ENCODE peak calls at places on chromosomes 1 and 21, in four cellular contexts. I, A, C and W are unnamed samples. For H3K4me1 and H3K36me3, the result is how much of the 10 kb centered on the place peaks cover.

GRCh38 chr1:161985301-161985825 is 38.3 kb downstream of the OLFML2B start:
- DNase-seq in I (no peak), A (no peak), C (no peak), W (no peak)

GRCh38 chr1:79079770-79080169 is 73.2 kb upstream of the ADGRL4 start:
- DNase-seq in I (no peak), A (no peak), C (no peak), W (no peak)

GRCh38 chr1:10629091-10629815 is 154.5 kb downstream of the PEX14 start:
- DNase-seq in I (no peak), A (no peak), C (no peak), W (peak)

GRCh38 chr1:212109713-212110112 is 74.2 kb downstream of the DTL start:
- DNase-seq in I (no peak), A (no peak), C (no peak), W (no peak)

GRCh38 chr21:30257773-30258172 is 25.0 kb downstream of the KRTAP24-1 start:
- DNase-seq in I (no peak), A (no peak), C (no peak), W (no peak)

GRCh38 chr1:209583408-209583807 is at the start of gene CAMK1G:
- DNase-seq in I (no peak), A (no peak), C (no peak), W (no peak)

GRCh38 chr1:115117303-115117702 is 28.0 kb upstream of the TSPAN2 start:
- DNase-seq in I (no peak), A (no peak), C (no peak), W (no peak)

GRCh38 chr1:232570007-232570406 is 59.9 kb downstream of the SIPA1L2 start:
- DNase-seq in I (no peak), A (no peak), C (no peak), W (no peak)

GRCh38 chr1:200029624-200030074 is 2.1 kb downstream of the NR5A2 start:
- DNase-seq in I (no peak), A (no peak), C (no peak), W (no peak)

GRCh38 chr1:243917177-243917862 is 67.3 kb upstream of the AKT3 start:
- DNase-seq in I (peak), A (peak), C (peak), W (no peak)

GRCh38 chr1:200034821-200035396 is 7.4 kb downstream of the NR5A2 start:
- DNase-seq in I (no peak), A (no peak), C (no peak), W (no peak)

GRCh38 chr1:208238710-208239517 is 5.3 kb downstream of the PLXNA2 start:
- DNase-seq in I (peak), A (no peak), C (no peak), W (no peak)

GRCh38 chr1:240004086-240004749 is 87.5 kb upstream of the FMN2 start:
- DNase-seq in I (no peak), A (no peak), C (no peak), W (no peak)

GRCh38 chr1:231001892-231002291 is 23.0 kb downstream of the ARV1 start:
- DNase-seq in I (no peak), A (no peak), C (no peak), W (no peak)

GRCh38 chr1:221308534-221309511 is 429.6 kb downstream of the HLX start:
- DNase-seq in I (no peak), A (no peak), C (no peak), W (no peak)

GRCh38 chr1:203536981-203537455 is 43.1 kb downstream of the OPTC start:
- DNase-seq in I (no peak), A (no peak), C (no peak), W (no peak)

GRCh38 chr21:32572574-32573420 is 12.5 kb downstream of the TCP10L start:
- DNase-seq in I (no peak), A (no peak), C (no peak), W (no peak)

GRCh38 chr21:35106246-35106835 is 57.2 kb upstream of the RUNX1 start:
- DNase-seq in I (no peak), A (no peak), C (no peak), W (no peak)

GRCh38 chr1:205456383-205456867 is 580 bp upstream of the BLACAT1 start:
- DNase-seq in I (no peak), A (no peak), C (no peak), W (no peak)

GRCh38 chr1:167761400-167761799 is 39.6 kb downstream of the MPZL1 start:
- DNase-seq in I (no peak), A (no peak), C (no peak), W (no peak)
- H3K4me1 ChIP-seq in I (under half), A (under half), C (under half), W (under half)

DNA sequence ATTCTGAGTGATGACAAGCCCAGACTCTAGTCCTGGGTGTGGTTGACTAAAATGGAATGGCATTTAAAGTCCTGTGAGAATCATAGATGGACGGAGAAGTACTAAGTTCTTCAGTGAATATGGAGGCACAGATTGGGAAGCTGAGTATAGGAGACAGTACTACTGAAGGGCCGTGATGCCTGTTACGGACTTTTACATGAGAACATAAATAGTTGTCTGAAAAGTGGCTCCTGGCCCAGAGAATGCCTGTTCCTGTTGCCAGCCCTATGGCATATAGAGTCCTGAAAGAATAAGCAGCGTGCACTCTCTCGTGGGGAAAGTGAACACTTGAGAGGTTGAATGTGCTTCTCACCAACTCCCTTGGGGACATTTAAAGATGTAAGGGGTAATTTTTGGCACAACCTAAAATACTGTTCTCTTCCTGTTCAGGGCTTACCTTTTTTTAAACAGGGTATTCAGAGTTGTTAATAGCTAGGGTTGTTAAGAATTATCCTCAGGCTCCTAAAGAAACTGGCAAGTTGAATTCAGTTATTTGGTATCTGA is 20.4 kb downstream of the CCT8 start:
- DNase-seq in I (no peak), A (no peak), C (no peak), W (no peak)
- H3K36me3 ChIP-seq in I (half or more), A (under half), C (half or more), W (half or more)

GRCh38 chr1:99869723-99870122 is 19.6 kb downstream of the AGL start:
- DNase-seq in I (no peak), A (no peak), C (no peak), W (no peak)

GRCh38 chr1:99869304-99869703 is 19.1 kb downstream of the AGL start:
- DNase-seq in I (no peak), A (no peak), C (no peak), W (no peak)

GRCh38 chr1:99872063-99872462 is 21.9 kb downstream of the AGL start:
- DNase-seq in I (no peak), A (no peak), C (no peak), W (no peak)

DNA sequence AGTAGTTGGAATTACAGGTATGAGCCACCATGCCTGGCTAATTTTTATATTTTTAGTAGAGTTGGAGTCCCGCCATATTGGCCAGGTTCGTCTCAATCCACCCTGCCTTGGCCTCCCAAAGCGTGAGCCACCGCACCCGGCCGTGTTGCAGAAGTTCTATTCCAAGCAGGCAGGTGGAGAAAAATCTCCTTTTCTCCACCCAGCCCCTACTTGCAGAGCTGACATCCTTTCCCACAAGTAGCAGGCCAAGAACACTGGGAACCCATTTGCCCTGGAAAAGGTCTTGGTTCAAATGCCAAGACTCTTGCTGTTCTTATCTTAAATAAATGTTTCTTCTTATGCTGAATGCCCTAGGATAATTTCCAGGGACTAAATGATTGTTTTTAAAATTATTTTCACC is 17.5 kb downstream of the AGL start:
- DNase-seq in I (no peak), A (no peak), C (no peak), W (no peak)
- H3K4me1 ChIP-seq in I (under half), A (under half), C (under half), W (under half)

GRCh38 chr1:157135646-157136045 is 2.5 kb downstream of the ETV3 start:
- DNase-seq in I (no peak), A (no peak), C (no peak), W (no peak)

GRCh38 chr1:157133431-157133830 is 4.8 kb downstream of the ETV3 start:
- DNase-seq in I (peak), A (no peak), C (peak), W (no peak)

GRCh38 chr1:157134442-157134841 is 3.8 kb downstream of the ETV3 start:
- DNase-seq in I (no peak), A (no peak), C (no peak), W (no peak)

GRCh38 chr1:157136133-157136532 is 2.1 kb downstream of the ETV3 start:
- DNase-seq in I (no peak), A (no peak), C (no peak), W (no peak)

DNA sequence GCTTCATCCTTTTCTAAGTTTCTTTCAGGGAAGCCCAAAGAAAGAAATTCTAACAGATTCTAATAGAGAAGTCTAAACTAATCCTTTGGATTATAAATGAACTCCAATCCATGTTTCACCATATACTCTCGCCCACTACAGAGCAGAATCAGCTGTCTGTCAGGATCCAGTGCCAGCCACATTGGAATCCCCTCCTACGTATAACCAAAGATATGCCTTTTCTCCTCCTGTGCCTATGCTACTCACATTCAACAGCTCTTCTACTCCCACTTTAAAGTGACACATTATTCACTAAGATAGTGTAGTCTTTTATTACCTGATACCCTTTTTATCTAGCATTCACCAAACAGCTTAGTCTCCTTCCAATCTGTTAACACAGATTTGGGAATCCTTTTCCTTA is 3.1 kb downstream of the ETV3 start:
- DNase-seq in I (no peak), A (no peak), C (no peak), W (no peak)
- H3K36me3 ChIP-seq in I (under half), A (under half), C (under half), W (half or more)

GRCh38 chr1:226825037-226825745 is 45.2 kb upstream of the PSEN2 start:
- DNase-seq in I (no peak), A (no peak), C (no peak), W (no peak)
- H3K4me1 ChIP-seq in I (under half), A (under half), C (under half), W (under half)

GRCh38 chr1:218315638-218316037 is 29.5 kb upstream of the TGFB2 start:
- DNase-seq in I (no peak), A (no peak), C (no peak), W (no peak)

GRCh38 chr1:218322762-218323161 is 22.4 kb upstream of the TGFB2 start:
- DNase-seq in I (no peak), A (no peak), C (no peak), W (no peak)

GRCh38 chr1:218312509-218312908 is 27.4 kb downstream of the RRP15 start:
- DNase-seq in I (no peak), A (no peak), C (no peak), W (no peak)

GRCh38 chr1:218317061-218317460 is 28.1 kb upstream of the TGFB2 start:
- DNase-seq in I (no peak), A (no peak), C (no peak), W (no peak)
- H3K36me3 ChIP-seq in I (under half), A (under half), C (under half), W (under half)

DNA sequence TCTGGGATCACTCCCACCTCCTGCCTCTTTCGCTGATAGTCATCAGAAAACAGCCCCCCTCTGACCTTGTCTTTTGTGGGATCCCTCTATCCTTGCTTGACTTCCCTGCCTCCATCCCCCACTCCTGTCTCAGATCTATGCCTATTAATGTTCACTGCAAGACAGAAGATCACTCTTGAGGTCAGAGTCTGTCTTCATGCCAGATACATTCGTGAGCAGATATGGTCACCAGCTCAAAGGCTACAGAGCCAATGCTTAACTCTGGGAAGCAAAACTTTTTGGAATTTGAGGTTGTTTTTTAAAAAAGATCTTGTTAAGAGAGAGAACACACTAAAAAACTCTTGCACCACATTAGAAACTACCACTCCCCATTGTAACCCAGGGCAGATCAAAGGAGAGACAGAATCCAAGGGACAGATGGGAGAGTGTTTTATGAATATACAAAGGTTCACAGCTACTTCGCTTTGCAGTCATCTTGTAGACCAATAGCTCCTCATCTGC is 17.1 kb upstream of the A3GALT2 start:
- DNase-seq in I (no peak), A (no peak), C (no peak), W (no peak)
- H3K4me1 ChIP-seq in I (under half), A (half or more), C (under half), W (under half)

GRCh38 chr1:88812366-88812765 is 79.0 kb downstream of the GTF2B start:
- DNase-seq in I (no peak), A (no peak), C (no peak), W (no peak)
- H3K36me3 ChIP-seq in I (under half), A (under half), C (under half), W (half or more)